ENCODE peak calls at places on chromosomes 7 and 10, in five cellular contexts. L, H, P, T and G are unnamed samples.
A peak's percentile ranks its signal among the peaks of the same experiment; 100 is the strongest.

GRCh38 chr7:3561908-3562307 is 260.9 kb downstream of the SDK1 start:
- DNase-seq in H (no peak), P (no peak), L (no peak), T (no peak), G (no peak)

GRCh38 chr10:119602241-119603095 is 5.7 kb upstream of the TIAL1 start:
- DNase-seq in T (peak; percentile 35), L (peak; percentile 52), P (peak; percentile 25), H (no peak), G (peak; percentile 43)

GRCh38 chr7:55348502-55348901 is 16.6 kb upstream of the LANCL2 start:
- DNase-seq in P (peak; percentile 53), L (no peak), H (no peak), T (peak; percentile 51), G (no peak)

GRCh38 chr7:151987748-151988529 is 31.7 kb downstream of the GALNTL5 start:
- DNase-seq in T (peak; percentile 36), H (no peak), L (peak; percentile 66), P (no peak), G (no peak)

GRCh38 chr10:110534571-110534970 is 32.9 kb upstream of the SMC3 start:
- DNase-seq in H (no peak), T (no peak), P (no peak), L (no peak), G (no peak)

GRCh38 chr10:74058658-74059057 is 60.7 kb downstream of the VCL start:
- DNase-seq in L (no peak), P (no peak), H (no peak), T (peak; percentile 50), G (peak; percentile 29)

GRCh38 chr10:73810735-73811465 is 498 bp downstream of the NDST2 start:
- DNase-seq in T (no peak), P (no peak), L (no peak), H (no peak), G (peak; percentile 55)

GRCh38 chr7:148772297-148773089 is 73.8 kb downstream of the CUL1 start:
- DNase-seq in T (peak; percentile 87), P (peak; percentile 95), L (no peak), H (no peak), G (no peak)

GRCh38 chr10:132704008-132704814 is 81.7 kb downstream of the NKX6-2 start:
- DNase-seq in T (no peak), P (no peak), H (no peak), L (no peak), G (no peak)

GRCh38 chr10:2679646-2680045 is 387.7 kb upstream of the PFKP start:
- DNase-seq in T (no peak), L (no peak), P (no peak), H (no peak), G (no peak)

GRCh38 chr10:5584895-5585516 is 60.2 kb downstream of the CALML3 start:
- DNase-seq in H (no peak), P (peak; percentile 98), L (no peak), T (no peak), G (peak; percentile 68)
- TF ChIP-seq CTCF in H (no peak), P (peak; percentile 33), L (no peak), T (no peak), G (no peak)

DNA sequence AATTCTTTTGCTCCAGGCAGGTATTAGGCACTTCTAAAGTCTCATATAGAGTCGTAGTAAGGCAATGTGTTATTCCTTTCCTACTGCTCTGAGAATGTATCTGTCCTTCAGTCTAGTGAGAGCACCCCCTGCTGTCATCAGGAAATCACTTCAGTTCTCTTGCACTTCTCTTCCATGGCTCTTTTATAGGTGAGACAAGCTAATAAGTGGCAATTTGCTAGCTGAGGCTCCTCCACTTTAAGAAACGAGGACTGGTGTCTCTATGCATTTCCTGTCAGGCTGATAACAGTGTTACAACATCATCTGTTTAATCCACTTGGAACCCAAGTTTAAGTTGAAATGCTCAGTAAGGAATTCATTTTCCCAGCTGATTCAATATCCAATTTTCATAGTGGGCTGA is 350.6 kb downstream of the TFEC start:
- DNase-seq in P (peak; percentile 55), T (peak; percentile 65), H (no peak), L (no peak), G (peak; percentile 4)
- TF ChIP-seq CTCF in P (peak; percentile 79), T (peak; percentile 48), H (no peak), L (peak; percentile 49), G (peak; percentile 44)

GRCh38 chr7:106057204-106057961 is 54.7 kb downstream of the SYPL1 start:
- DNase-seq in L (no peak), H (no peak), T (no peak), P (no peak), G (no peak)
- TF ChIP-seq CTCF in L (peak; percentile 21), H (no peak), T (no peak), P (peak; percentile 44), G (no peak)

GRCh38 chr7:31073486-31074383 is 21.6 kb downstream of the ADCYAP1R1 start:
- DNase-seq in H (no peak), P (peak; percentile 12), L (no peak), T (no peak), G (no peak)

GRCh38 chr7:31076051-31076450 is 23.9 kb downstream of the ADCYAP1R1 start:
- DNase-seq in L (no peak), T (no peak), H (no peak), P (no peak), G (no peak)

GRCh38 chr7:31076641-31077310 is 24.7 kb downstream of the ADCYAP1R1 start:
- DNase-seq in P (no peak), T (no peak), L (no peak), H (no peak), G (no peak)

GRCh38 chr7:31075006-31075405 is 22.9 kb downstream of the ADCYAP1R1 start:
- DNase-seq in P (no peak), H (no peak), T (no peak), L (no peak), G (no peak)

GRCh38 chr7:31074403-31074802 is 22.3 kb downstream of the ADCYAP1R1 start:
- DNase-seq in T (no peak), L (peak; percentile 68), H (no peak), P (no peak), G (no peak)
- TF ChIP-seq CTCF in T (no peak), L (no peak), H (no peak), P (no peak), G (no peak)

GRCh38 chr10:60237977-60238376 is 151.7 kb downstream of the ANK3 start:
- DNase-seq in P (no peak), H (no peak), T (peak; percentile 20), L (no peak), G (peak; percentile 21)

GRCh38 chr10:60236869-60237524 is 152.7 kb downstream of the ANK3 start:
- DNase-seq in H (no peak), T (no peak), L (peak; percentile 65), P (no peak), G (peak; percentile 66)

GRCh38 chr10:60239228-60239627 is 150.4 kb downstream of the ANK3 start:
- DNase-seq in L (no peak), T (no peak), H (no peak), P (no peak), G (no peak)

GRCh38 chr10:60235001-60235400 is 154.7 kb downstream of the ANK3 start:
- DNase-seq in H (no peak), T (peak; percentile 27), L (no peak), P (peak; percentile 10), G (no peak)

GRCh38 chr10:60238408-60239100 is 151.1 kb downstream of the ANK3 start:
- DNase-seq in H (no peak), P (peak; percentile 13), L (no peak), T (peak; percentile 84), G (peak; percentile 46)
- TF ChIP-seq CTCF in H (no peak), P (peak; percentile 47), L (peak; percentile 53), T (peak; percentile 56), G (peak; percentile 37)

GRCh38 chr7:78438433-78438832 is 639.9 kb downstream of the PHTF2 start:
- DNase-seq in L (no peak), T (no peak), P (no peak), H (no peak), G (no peak)

GRCh38 chr7:78435355-78435754 is 636.8 kb downstream of the PHTF2 start:
- DNase-seq in L (no peak), P (no peak), H (no peak), T (no peak), G (no peak)

GRCh38 chr7:78437118-78437517 is 638.5 kb downstream of the PHTF2 start:
- DNase-seq in H (no peak), P (peak; percentile 60), T (peak; percentile 57), L (no peak), G (no peak)

GRCh38 chr7:78433421-78433820 is 634.8 kb downstream of the PHTF2 start:
- DNase-seq in L (no peak), H (no peak), P (no peak), T (peak; percentile 1), G (no peak)

DNA sequence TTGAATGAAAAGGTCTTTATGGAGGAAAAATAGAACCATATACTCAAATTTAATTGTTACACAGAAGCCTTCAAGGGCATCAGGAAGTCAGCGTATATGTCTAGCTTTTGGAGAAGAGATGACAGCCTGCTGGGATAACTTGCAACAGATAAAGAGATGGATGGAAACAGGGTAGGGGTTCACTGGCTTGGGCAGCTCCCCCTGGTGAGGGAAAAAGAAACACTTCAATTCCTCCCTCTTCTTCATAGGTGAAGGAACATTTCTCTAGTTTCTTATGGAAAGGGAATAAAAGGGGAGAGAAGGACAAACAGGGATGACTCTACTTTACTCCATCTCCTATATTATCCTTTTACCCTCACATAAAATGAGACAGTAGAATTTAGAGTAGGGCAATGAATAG is 635.7 kb downstream of the PHTF2 start:
- DNase-seq in T (no peak), P (no peak), L (no peak), H (no peak), G (no peak)
- TF ChIP-seq CTCF in T (no peak), P (peak; percentile 31), L (no peak), H (no peak), G (no peak)

GRCh38 chr7:75878769-75879596 is at the start of gene RHBDD2:
- DNase-seq in L (peak; percentile 96), H (peak; percentile 95), T (peak; percentile 92), P (peak; percentile 90), G (peak; percentile 100)

GRCh38 chr7:75884401-75884800 is 5.6 kb downstream of the RHBDD2 start:
- DNase-seq in T (no peak), L (no peak), H (no peak), P (no peak), G (no peak)

GRCh38 chr7:75880242-75880641 is 1.4 kb downstream of the RHBDD2 start:
- DNase-seq in P (no peak), L (no peak), H (no peak), T (no peak), G (no peak)

GRCh38 chr7:75879771-75880184 is 944 bp downstream of the RHBDD2 start:
- DNase-seq in T (peak; percentile 67), P (peak; percentile 55), L (no peak), H (no peak), G (no peak)

GRCh38 chr7:75881436-75882095 is 2.7 kb downstream of the RHBDD2 start:
- DNase-seq in P (no peak), T (no peak), H (no peak), L (no peak), G (no peak)
- TF ChIP-seq CTCF in P (no peak), T (no peak), H (no peak), L (no peak), G (no peak)

GRCh38 chr10:124636271-124636993 is 107.7 kb downstream of the FAM53B start:
- DNase-seq in H (no peak), T (no peak), L (no peak), P (no peak), G (no peak)
- TF ChIP-seq CTCF in H (no peak), T (no peak), L (no peak), P (peak; percentile 23), G (peak; percentile 15)